ENCODE peak calls at places on chromosomes 2 and 18, in ten cellular contexts. One of them, this sample, is unnamed.

GRCh38 chr2:56026828-56027227 is 103.2 kb upstream of the EFEMP1 start:
- DNase-seq in GM13976: no peak
- DNase-seq in stimulated activated CD8-positive, alpha-beta memory T cell treated with anti-CD3 and anti-CD28 coated beads, Interleukin-7, amount 100 ng/mL, for 48 hours: no peak
- DNase-seq in skeletal muscle cell: no peak
- DNase-seq in A172: no peak
- DNase-seq in HFF-Myc: no peak
- DNase-seq in HT1080: no peak
- DNase-seq in NCI-H1930: no peak
- DNase-seq in mesenchymal stem cell: no peak
- DNase-seq in AG04450: no peak
- DNase-seq in this sample: no peak

GRCh38 chr2:101518470-101519172 is 43.7 kb upstream of the RFX8 start:
- DNase-seq in stimulated activated CD8-positive, alpha-beta memory T cell treated with anti-CD3 and anti-CD28 coated beads, Interleukin-7, amount 100 ng/mL, for 48 hours: no peak
- DNase-seq in AG04450: no peak
- DNase-seq in HFF-Myc: no peak
- DNase-seq in NCI-H1930: peak
- DNase-seq in HT1080: peak
- DNase-seq in GM13976: no peak
- DNase-seq in mesenchymal stem cell: peak
- DNase-seq in A172: peak
- DNase-seq in skeletal muscle cell: no peak
- DNase-seq in this sample: peak

GRCh38 chr2:240556553-240557100 is 1.2 kb downstream of the ANKMY1 start:
- DNase-seq in skeletal muscle cell: no peak
- DNase-seq in GM13976: peak
- DNase-seq in HT1080: peak
- DNase-seq in HFF-Myc: no peak
- DNase-seq in NCI-H1930: peak
- DNase-seq in stimulated activated CD8-positive, alpha-beta memory T cell treated with anti-CD3 and anti-CD28 coated beads, Interleukin-7, amount 100 ng/mL, for 48 hours: no peak
- DNase-seq in A172: no peak
- DNase-seq in AG04450: no peak
- DNase-seq in mesenchymal stem cell: peak
- DNase-seq in this sample: peak

GRCh38 chr2:134360750-134361487 is 107.0 kb downstream of the MGAT5 start:
- DNase-seq in A172: no peak
- DNase-seq in HT1080: no peak
- DNase-seq in skeletal muscle cell: no peak
- DNase-seq in mesenchymal stem cell: no peak
- DNase-seq in HFF-Myc: no peak
- DNase-seq in GM13976: no peak
- DNase-seq in stimulated activated CD8-positive, alpha-beta memory T cell treated with anti-CD3 and anti-CD28 coated beads, Interleukin-7, amount 100 ng/mL, for 48 hours: no peak
- DNase-seq in AG04450: no peak
- DNase-seq in NCI-H1930: no peak
- DNase-seq in this sample: no peak

GRCh38 chr2:101150306-101151140 is 659 bp downstream of the TBC1D8 start:
- DNase-seq in NCI-H1930: no peak
- DNase-seq in A172: no peak
- DNase-seq in mesenchymal stem cell: peak
- DNase-seq in stimulated activated CD8-positive, alpha-beta memory T cell treated with anti-CD3 and anti-CD28 coated beads, Interleukin-7, amount 100 ng/mL, for 48 hours: no peak
- DNase-seq in HT1080: no peak
- DNase-seq in HFF-Myc: no peak
- DNase-seq in skeletal muscle cell: no peak
- DNase-seq in GM13976: peak
- DNase-seq in AG04450: no peak
- DNase-seq in this sample: no peak

GRCh38 chr2:60551241-60552095 is 2.0 kb downstream of the BCL11A start:
- DNase-seq in HFF-Myc: no peak
- DNase-seq in skeletal muscle cell: no peak
- DNase-seq in stimulated activated CD8-positive, alpha-beta memory T cell treated with anti-CD3 and anti-CD28 coated beads, Interleukin-7, amount 100 ng/mL, for 48 hours: no peak
- DNase-seq in A172: no peak
- DNase-seq in GM13976: no peak
- DNase-seq in NCI-H1930: no peak
- DNase-seq in AG04450: no peak
- DNase-seq in HT1080: peak
- DNase-seq in mesenchymal stem cell: peak
- DNase-seq in this sample: peak

GRCh38 chr2:106566050-106566449 is 78.9 kb downstream of the CD8B2 start:
- DNase-seq in mesenchymal stem cell: peak
- DNase-seq in AG04450: no peak
- DNase-seq in HT1080: peak
- DNase-seq in skeletal muscle cell: no peak
- DNase-seq in NCI-H1930: peak
- DNase-seq in HFF-Myc: no peak
- DNase-seq in stimulated activated CD8-positive, alpha-beta memory T cell treated with anti-CD3 and anti-CD28 coated beads, Interleukin-7, amount 100 ng/mL, for 48 hours: no peak
- DNase-seq in GM13976: no peak
- DNase-seq in A172: peak
- DNase-seq in this sample: no peak

GRCh38 chr2:3462493-3463104 is 56.7 kb downstream of the ADI1 start:
- DNase-seq in GM13976: no peak
- DNase-seq in HFF-Myc: no peak
- DNase-seq in A172: no peak
- DNase-seq in stimulated activated CD8-positive, alpha-beta memory T cell treated with anti-CD3 and anti-CD28 coated beads, Interleukin-7, amount 100 ng/mL, for 48 hours: no peak
- DNase-seq in AG04450: no peak
- DNase-seq in NCI-H1930: no peak
- DNase-seq in HT1080: no peak
- DNase-seq in mesenchymal stem cell: no peak
- DNase-seq in skeletal muscle cell: no peak
- DNase-seq in this sample: no peak

GRCh38 chr2:41909584-41909983 is 138.2 kb upstream of the PKDCC start:
- DNase-seq in mesenchymal stem cell: peak
- DNase-seq in skeletal muscle cell: no peak
- DNase-seq in NCI-H1930: no peak
- DNase-seq in AG04450: no peak
- DNase-seq in HT1080: no peak
- DNase-seq in A172: no peak
- DNase-seq in HFF-Myc: no peak
- DNase-seq in GM13976: no peak
- DNase-seq in stimulated activated CD8-positive, alpha-beta memory T cell treated with anti-CD3 and anti-CD28 coated beads, Interleukin-7, amount 100 ng/mL, for 48 hours: no peak
- DNase-seq in this sample: peak

GRCh38 chr2:45595724-45596435 is 15.2 kb downstream of the SRBD1 start:
- DNase-seq in HT1080: peak
- DNase-seq in AG04450: no peak
- DNase-seq in GM13976: no peak
- DNase-seq in stimulated activated CD8-positive, alpha-beta memory T cell treated with anti-CD3 and anti-CD28 coated beads, Interleukin-7, amount 100 ng/mL, for 48 hours: no peak
- DNase-seq in skeletal muscle cell: no peak
- DNase-seq in HFF-Myc: no peak
- DNase-seq in NCI-H1930: no peak
- DNase-seq in A172: peak
- DNase-seq in mesenchymal stem cell: no peak
- DNase-seq in this sample: no peak

GRCh38 chr2:132652501-132652900 is 17.5 kb downstream of the LYPD1 start:
- DNase-seq in skeletal muscle cell: no peak
- DNase-seq in HT1080: no peak
- DNase-seq in GM13976: no peak
- DNase-seq in mesenchymal stem cell: no peak
- DNase-seq in stimulated activated CD8-positive, alpha-beta memory T cell treated with anti-CD3 and anti-CD28 coated beads, Interleukin-7, amount 100 ng/mL, for 48 hours: no peak
- DNase-seq in A172: no peak
- DNase-seq in AG04450: no peak
- DNase-seq in HFF-Myc: no peak
- DNase-seq in NCI-H1930: no peak
- DNase-seq in this sample: peak

GRCh38 chr2:3683748-3684454 is 19.5 kb upstream of the DCDC2C start:
- DNase-seq in AG04450: peak
- DNase-seq in NCI-H1930: no peak
- DNase-seq in HFF-Myc: no peak
- DNase-seq in stimulated activated CD8-positive, alpha-beta memory T cell treated with anti-CD3 and anti-CD28 coated beads, Interleukin-7, amount 100 ng/mL, for 48 hours: no peak
- DNase-seq in mesenchymal stem cell: peak
- DNase-seq in A172: peak
- DNase-seq in skeletal muscle cell: no peak
- DNase-seq in GM13976: no peak
- DNase-seq in HT1080: peak
- DNase-seq in this sample: peak

GRCh38 chr2:218896501-218897393 is 16.1 kb downstream of the WNT10A start:
- DNase-seq in GM13976: peak
- DNase-seq in HFF-Myc: no peak
- DNase-seq in skeletal muscle cell: no peak
- DNase-seq in A172: peak
- DNase-seq in AG04450: no peak
- DNase-seq in NCI-H1930: peak
- DNase-seq in HT1080: peak
- DNase-seq in mesenchymal stem cell: peak
- DNase-seq in stimulated activated CD8-positive, alpha-beta memory T cell treated with anti-CD3 and anti-CD28 coated beads, Interleukin-7, amount 100 ng/mL, for 48 hours: peak
- DNase-seq in this sample: no peak

GRCh38 chr18:23155537-23155936 is 20.3 kb downstream of the CABLES1 start:
- DNase-seq in skeletal muscle cell: no peak
- DNase-seq in AG04450: no peak
- DNase-seq in HT1080: no peak
- DNase-seq in HFF-Myc: no peak
- DNase-seq in NCI-H1930: no peak
- DNase-seq in mesenchymal stem cell: peak
- DNase-seq in stimulated activated CD8-positive, alpha-beta memory T cell treated with anti-CD3 and anti-CD28 coated beads, Interleukin-7, amount 100 ng/mL, for 48 hours: no peak
- DNase-seq in GM13976: no peak
- DNase-seq in A172: no peak
- DNase-seq in this sample: no peak

GRCh38 chr2:178733975-178734374 is 73.2 kb downstream of the TTN start:
- DNase-seq in mesenchymal stem cell: no peak
- DNase-seq in skeletal muscle cell: no peak
- DNase-seq in AG04450: no peak
- DNase-seq in A172: no peak
- DNase-seq in NCI-H1930: no peak
- DNase-seq in HT1080: no peak
- DNase-seq in stimulated activated CD8-positive, alpha-beta memory T cell treated with anti-CD3 and anti-CD28 coated beads, Interleukin-7, amount 100 ng/mL, for 48 hours: no peak
- DNase-seq in GM13976: no peak
- DNase-seq in HFF-Myc: no peak
- DNase-seq in this sample: no peak

GRCh38 chr2:36582556-36583350 is 15.2 kb downstream of the FEZ2 start:
- DNase-seq in mesenchymal stem cell: no peak
- DNase-seq in AG04450: no peak
- DNase-seq in HFF-Myc: no peak
- DNase-seq in stimulated activated CD8-positive, alpha-beta memory T cell treated with anti-CD3 and anti-CD28 coated beads, Interleukin-7, amount 100 ng/mL, for 48 hours: no peak
- DNase-seq in NCI-H1930: no peak
- DNase-seq in skeletal muscle cell: no peak
- DNase-seq in A172: no peak
- DNase-seq in GM13976: no peak
- DNase-seq in HT1080: no peak
- DNase-seq in this sample: peak

GRCh38 chr18:9494778-9495302 is 19.5 kb downstream of the RALBP1 start:
- DNase-seq in mesenchymal stem cell: peak
- DNase-seq in HFF-Myc: no peak
- DNase-seq in GM13976: no peak
- DNase-seq in NCI-H1930: no peak
- DNase-seq in skeletal muscle cell: no peak
- DNase-seq in stimulated activated CD8-positive, alpha-beta memory T cell treated with anti-CD3 and anti-CD28 coated beads, Interleukin-7, amount 100 ng/mL, for 48 hours: no peak
- DNase-seq in A172: peak
- DNase-seq in AG04450: no peak
- DNase-seq in HT1080: peak
- DNase-seq in this sample: peak

GRCh38 chr18:77207540-77207939 is 42.1 kb upstream of the GALR1 start:
- DNase-seq in NCI-H1930: no peak
- DNase-seq in AG04450: peak
- DNase-seq in skeletal muscle cell: no peak
- DNase-seq in A172: peak
- DNase-seq in HFF-Myc: peak
- DNase-seq in GM13976: no peak
- DNase-seq in stimulated activated CD8-positive, alpha-beta memory T cell treated with anti-CD3 and anti-CD28 coated beads, Interleukin-7, amount 100 ng/mL, for 48 hours: no peak
- DNase-seq in HT1080: peak
- DNase-seq in mesenchymal stem cell: peak
- DNase-seq in this sample: peak

GRCh38 chr2:45388541-45389100 is 222.4 kb downstream of the SRBD1 start:
- DNase-seq in mesenchymal stem cell: no peak
- DNase-seq in HT1080: no peak
- DNase-seq in A172: no peak
- DNase-seq in NCI-H1930: no peak
- DNase-seq in stimulated activated CD8-positive, alpha-beta memory T cell treated with anti-CD3 and anti-CD28 coated beads, Interleukin-7, amount 100 ng/mL, for 48 hours: no peak
- DNase-seq in GM13976: no peak
- DNase-seq in HFF-Myc: no peak
- DNase-seq in AG04450: no peak
- DNase-seq in skeletal muscle cell: no peak
- DNase-seq in this sample: no peak

GRCh38 chr2:108988796-108989713 is at the start of gene EDAR:
- DNase-seq in GM13976: peak
- DNase-seq in NCI-H1930: peak
- DNase-seq in AG04450: no peak
- DNase-seq in skeletal muscle cell: no peak
- DNase-seq in A172: no peak
- DNase-seq in HFF-Myc: no peak
- DNase-seq in mesenchymal stem cell: peak
- DNase-seq in HT1080: peak
- DNase-seq in stimulated activated CD8-positive, alpha-beta memory T cell treated with anti-CD3 and anti-CD28 coated beads, Interleukin-7, amount 100 ng/mL, for 48 hours: no peak
- DNase-seq in this sample: peak

GRCh38 chr2:235952714-235953113 is 215.5 kb downstream of the GBX2 start:
- DNase-seq in GM13976: no peak
- DNase-seq in AG04450: no peak
- DNase-seq in skeletal muscle cell: no peak
- DNase-seq in NCI-H1930: no peak
- DNase-seq in mesenchymal stem cell: no peak
- DNase-seq in A172: no peak
- DNase-seq in HFF-Myc: no peak
- DNase-seq in HT1080: no peak
- DNase-seq in stimulated activated CD8-positive, alpha-beta memory T cell treated with anti-CD3 and anti-CD28 coated beads, Interleukin-7, amount 100 ng/mL, for 48 hours: no peak
- DNase-seq in this sample: no peak

GRCh38 chr2:65240657-65241056 is 13.0 kb downstream of the ACTR2 start:
- DNase-seq in skeletal muscle cell: no peak
- DNase-seq in HT1080: no peak
- DNase-seq in HFF-Myc: no peak
- DNase-seq in mesenchymal stem cell: peak
- DNase-seq in A172: no peak
- DNase-seq in GM13976: no peak
- DNase-seq in NCI-H1930: no peak
- DNase-seq in stimulated activated CD8-positive, alpha-beta memory T cell treated with anti-CD3 and anti-CD28 coated beads, Interleukin-7, amount 100 ng/mL, for 48 hours: no peak
- DNase-seq in AG04450: no peak
- DNase-seq in this sample: peak

GRCh38 chr2:235002198-235003095 is 50.6 kb downstream of the SH3BP4 start:
- DNase-seq in HFF-Myc: no peak
- DNase-seq in NCI-H1930: no peak
- DNase-seq in skeletal muscle cell: no peak
- DNase-seq in HT1080: no peak
- DNase-seq in mesenchymal stem cell: no peak
- DNase-seq in A172: no peak
- DNase-seq in AG04450: no peak
- DNase-seq in stimulated activated CD8-positive, alpha-beta memory T cell treated with anti-CD3 and anti-CD28 coated beads, Interleukin-7, amount 100 ng/mL, for 48 hours: no peak
- DNase-seq in GM13976: no peak
- DNase-seq in this sample: peak

GRCh38 chr18:45565280-45565970 is 49.9 kb upstream of the SLC14A2 start:
- DNase-seq in stimulated activated CD8-positive, alpha-beta memory T cell treated with anti-CD3 and anti-CD28 coated beads, Interleukin-7, amount 100 ng/mL, for 48 hours: no peak
- DNase-seq in AG04450: no peak
- DNase-seq in NCI-H1930: no peak
- DNase-seq in GM13976: no peak
- DNase-seq in mesenchymal stem cell: peak
- DNase-seq in skeletal muscle cell: no peak
- DNase-seq in HFF-Myc: no peak
- DNase-seq in A172: no peak
- DNase-seq in HT1080: no peak
- DNase-seq in this sample: no peak

GRCh38 chr2:174681983-174682577 is 82.2 kb downstream of the CHRNA1 start:
- DNase-seq in HT1080: peak
- DNase-seq in mesenchymal stem cell: peak
- DNase-seq in NCI-H1930: no peak
- DNase-seq in AG04450: no peak
- DNase-seq in HFF-Myc: no peak
- DNase-seq in stimulated activated CD8-positive, alpha-beta memory T cell treated with anti-CD3 and anti-CD28 coated beads, Interleukin-7, amount 100 ng/mL, for 48 hours: peak
- DNase-seq in A172: peak
- DNase-seq in GM13976: peak
- DNase-seq in skeletal muscle cell: no peak
- DNase-seq in this sample: peak

GRCh38 chr2:148459300-148459891 is 185.2 kb upstream of the EPC2 start:
- DNase-seq in A172: peak
- DNase-seq in stimulated activated CD8-positive, alpha-beta memory T cell treated with anti-CD3 and anti-CD28 coated beads, Interleukin-7, amount 100 ng/mL, for 48 hours: no peak
- DNase-seq in AG04450: no peak
- DNase-seq in HFF-Myc: no peak
- DNase-seq in GM13976: peak
- DNase-seq in NCI-H1930: no peak
- DNase-seq in HT1080: no peak
- DNase-seq in skeletal muscle cell: no peak
- DNase-seq in mesenchymal stem cell: peak
- DNase-seq in this sample: no peak

GRCh38 chr2:6960659-6961058 is 43.4 kb downstream of the RNF144A start:
- DNase-seq in HFF-Myc: no peak
- DNase-seq in HT1080: no peak
- DNase-seq in mesenchymal stem cell: no peak
- DNase-seq in A172: no peak
- DNase-seq in AG04450: no peak
- DNase-seq in skeletal muscle cell: peak
- DNase-seq in stimulated activated CD8-positive, alpha-beta memory T cell treated with anti-CD3 and anti-CD28 coated beads, Interleukin-7, amount 100 ng/mL, for 48 hours: no peak
- DNase-seq in GM13976: no peak
- DNase-seq in NCI-H1930: no peak
- DNase-seq in this sample: peak

GRCh38 chr2:216287251-216287650 is 85.0 kb downstream of the MARCHF4 start:
- DNase-seq in mesenchymal stem cell: peak
- DNase-seq in HT1080: peak
- DNase-seq in skeletal muscle cell: no peak
- DNase-seq in HFF-Myc: no peak
- DNase-seq in AG04450: no peak
- DNase-seq in NCI-H1930: no peak
- DNase-seq in A172: no peak
- DNase-seq in GM13976: no peak
- DNase-seq in stimulated activated CD8-positive, alpha-beta memory T cell treated with anti-CD3 and anti-CD28 coated beads, Interleukin-7, amount 100 ng/mL, for 48 hours: no peak
- DNase-seq in this sample: no peak

This sample was measured in amniotic epithelial cell.